ENCODE peak calls at places on chromosome 3, in six cellular contexts. One of them, this sample, is unnamed. For H3K36me3, the result is how much of the 10 kb centered on the place peaks cover.

GRCh38 chr3:24389108-24390090 is 105.3 kb downstream of the THRB start:
- DNase-seq in naive thymus-derived CD4-positive, alpha-beta T cell: no peak
- DNase-seq in small intestine: no peak
- DNase-seq in left lung: no peak
- DNase-seq in pancreas: no peak
- DNase-seq in mucosa of descending colon: no peak
- DNase-seq in this sample: no peak

GRCh38 chr3:46619845-46620778 is 7.8 kb downstream of the FAM240A start:
- DNase-seq in naive thymus-derived CD4-positive, alpha-beta T cell: no peak
- DNase-seq in small intestine: no peak
- DNase-seq in left lung: no peak
- DNase-seq in pancreas: no peak
- DNase-seq in mucosa of descending colon: no peak
- DNase-seq in this sample: no peak

GRCh38 chr3:42179110-42179725 is 86.8 kb downstream of the CCK start:
- DNase-seq in naive thymus-derived CD4-positive, alpha-beta T cell: no peak
- DNase-seq in small intestine: peak
- DNase-seq in left lung: no peak
- DNase-seq in pancreas: no peak
- DNase-seq in mucosa of descending colon: peak
- DNase-seq in this sample: no peak

GRCh38 chr3:158808697-158809096 is 6.8 kb downstream of the MFSD1 start:
- DNase-seq in naive thymus-derived CD4-positive, alpha-beta T cell: no peak
- DNase-seq in small intestine: no peak
- DNase-seq in left lung: no peak
- DNase-seq in pancreas: no peak
- DNase-seq in mucosa of descending colon: no peak
- DNase-seq in this sample: no peak

GRCh38 chr3:194262345-194263305 is 88.5 kb downstream of the CPN2 start:
- DNase-seq in naive thymus-derived CD4-positive, alpha-beta T cell: no peak
- DNase-seq in small intestine: no peak
- DNase-seq in left lung: no peak
- DNase-seq in pancreas: no peak
- DNase-seq in mucosa of descending colon: no peak
- DNase-seq in this sample: no peak

GRCh38 chr3:35965908-35966307 is 326.6 kb downstream of the ARPP21 start:
- DNase-seq in naive thymus-derived CD4-positive, alpha-beta T cell: no peak
- DNase-seq in small intestine: no peak
- DNase-seq in left lung: no peak
- DNase-seq in pancreas: no peak
- DNase-seq in mucosa of descending colon: no peak
- DNase-seq in this sample: no peak

GRCh38 chr3:166453472-166453871 is 616.2 kb upstream of the BCHE start:
- DNase-seq in naive thymus-derived CD4-positive, alpha-beta T cell: no peak
- DNase-seq in small intestine: no peak
- DNase-seq in left lung: no peak
- DNase-seq in pancreas: no peak
- DNase-seq in mucosa of descending colon: no peak
- DNase-seq in this sample: no peak

GRCh38 chr3:190326930-190327329 is 4.7 kb upstream of the CLDN1 start:
- DNase-seq in naive thymus-derived CD4-positive, alpha-beta T cell: no peak
- DNase-seq in small intestine: no peak
- DNase-seq in left lung: no peak
- DNase-seq in pancreas: peak
- DNase-seq in mucosa of descending colon: peak
- DNase-seq in this sample: no peak

GRCh38 chr3:73520931-73521461 is 103.7 kb downstream of the PDZRN3 start:
- DNase-seq in naive thymus-derived CD4-positive, alpha-beta T cell: no peak
- DNase-seq in small intestine: no peak
- DNase-seq in left lung: peak
- DNase-seq in pancreas: no peak
- DNase-seq in mucosa of descending colon: peak
- DNase-seq in this sample: no peak

GRCh38 chr3:153096611-153097200 is 65.3 kb upstream of the RAP2B start:
- DNase-seq in naive thymus-derived CD4-positive, alpha-beta T cell: no peak
- DNase-seq in small intestine: peak
- DNase-seq in left lung: no peak
- DNase-seq in pancreas: no peak
- DNase-seq in mucosa of descending colon: peak
- DNase-seq in this sample: no peak

GRCh38 chr3:168801792-168802191 is 706.1 kb upstream of the GOLIM4 start:
- DNase-seq in naive thymus-derived CD4-positive, alpha-beta T cell: no peak
- DNase-seq in small intestine: no peak
- DNase-seq in left lung: no peak
- DNase-seq in pancreas: no peak
- DNase-seq in mucosa of descending colon: no peak
- DNase-seq in this sample: no peak

GRCh38 chr3:80439490-80439889 is 671.7 kb upstream of the ROBO1 start:
- DNase-seq in naive thymus-derived CD4-positive, alpha-beta T cell: no peak
- DNase-seq in small intestine: no peak
- DNase-seq in left lung: no peak
- DNase-seq in pancreas: no peak
- DNase-seq in mucosa of descending colon: no peak
- DNase-seq in this sample: no peak

GRCh38 chr3:141412936-141413354 is 44.6 kb downstream of the ZBTB38 start:
- DNase-seq in naive thymus-derived CD4-positive, alpha-beta T cell: no peak
- DNase-seq in small intestine: no peak
- DNase-seq in left lung: peak
- DNase-seq in pancreas: peak
- DNase-seq in mucosa of descending colon: peak
- DNase-seq in this sample: peak

GRCh38 chr3:126146525-126147146 is 33.8 kb downstream of the ALDH1L1 start:
- DNase-seq in naive thymus-derived CD4-positive, alpha-beta T cell: no peak
- DNase-seq in small intestine: no peak
- DNase-seq in left lung: peak
- DNase-seq in pancreas: no peak
- DNase-seq in mucosa of descending colon: no peak
- DNase-seq in this sample: peak

GRCh38 chr3:124383051-124383450 is 347.2 kb upstream of the UMPS start:
- DNase-seq in naive thymus-derived CD4-positive, alpha-beta T cell: no peak
- DNase-seq in small intestine: no peak
- DNase-seq in left lung: no peak
- DNase-seq in pancreas: no peak
- DNase-seq in mucosa of descending colon: no peak
- DNase-seq in this sample: no peak

GRCh38 chr3:59498995-59499394 is 449.2 kb upstream of the CFAP20DC start:
- DNase-seq in naive thymus-derived CD4-positive, alpha-beta T cell: no peak
- DNase-seq in small intestine: no peak
- DNase-seq in left lung: no peak
- DNase-seq in pancreas: no peak
- DNase-seq in mucosa of descending colon: no peak
- DNase-seq in this sample: no peak

GRCh38 chr3:23017800-23018199 is 185.3 kb upstream of the UBE2E2 start:
- DNase-seq in naive thymus-derived CD4-positive, alpha-beta T cell: no peak
- DNase-seq in small intestine: no peak
- DNase-seq in left lung: no peak
- DNase-seq in pancreas: no peak
- DNase-seq in mucosa of descending colon: no peak
- DNase-seq in this sample: no peak

GRCh38 chr3:72303926-72304325 is 519.0 kb upstream of the PROK2 start:
- DNase-seq in naive thymus-derived CD4-positive, alpha-beta T cell: no peak
- DNase-seq in small intestine: no peak
- DNase-seq in left lung: no peak
- DNase-seq in pancreas: no peak
- DNase-seq in mucosa of descending colon: no peak
- DNase-seq in this sample: no peak

GRCh38 chr3:24128195-24129005 is 183.3 kb downstream of the NR1D2 start:
- DNase-seq in naive thymus-derived CD4-positive, alpha-beta T cell: no peak
- DNase-seq in small intestine: peak
- DNase-seq in left lung: no peak
- DNase-seq in pancreas: no peak
- DNase-seq in mucosa of descending colon: no peak
- DNase-seq in this sample: no peak

GRCh38 chr3:138867996-138868395 is 33.3 kb upstream of the PIK3CB start:
- DNase-seq in naive thymus-derived CD4-positive, alpha-beta T cell: no peak
- DNase-seq in small intestine: no peak
- DNase-seq in left lung: no peak
- DNase-seq in pancreas: no peak
- DNase-seq in mucosa of descending colon: no peak
- DNase-seq in this sample: no peak

GRCh38 chr3:38049358-38050126 is 10.5 kb downstream of the DLEC1 start:
- DNase-seq in naive thymus-derived CD4-positive, alpha-beta T cell: no peak
- DNase-seq in small intestine: no peak
- DNase-seq in left lung: no peak
- DNase-seq in pancreas: no peak
- DNase-seq in mucosa of descending colon: no peak
- DNase-seq in this sample: no peak

GRCh38 chr3:98778383-98778782 is 15.2 kb downstream of the ST3GAL6 start:
- DNase-seq in naive thymus-derived CD4-positive, alpha-beta T cell: no peak
- DNase-seq in small intestine: no peak
- DNase-seq in left lung: no peak
- DNase-seq in pancreas: no peak
- DNase-seq in mucosa of descending colon: no peak
- DNase-seq in this sample: no peak

GRCh38 chr3:146532406-146532805 is 12.0 kb downstream of the PLSCR1 start:
- DNase-seq in naive thymus-derived CD4-positive, alpha-beta T cell: no peak
- DNase-seq in small intestine: no peak
- DNase-seq in left lung: no peak
- DNase-seq in pancreas: no peak
- DNase-seq in mucosa of descending colon: no peak
- DNase-seq in this sample: no peak

GRCh38 chr3:146523536-146523935 is 20.9 kb downstream of the PLSCR1 start:
- DNase-seq in naive thymus-derived CD4-positive, alpha-beta T cell: no peak
- DNase-seq in small intestine: peak
- DNase-seq in left lung: no peak
- DNase-seq in pancreas: no peak
- DNase-seq in mucosa of descending colon: no peak
- DNase-seq in this sample: no peak

GRCh38 chr3:146524961-146525360 is 19.4 kb downstream of the PLSCR1 start:
- DNase-seq in naive thymus-derived CD4-positive, alpha-beta T cell: no peak
- DNase-seq in small intestine: no peak
- DNase-seq in left lung: no peak
- DNase-seq in pancreas: no peak
- DNase-seq in mucosa of descending colon: no peak
- DNase-seq in this sample: no peak

GRCh38 chr3:146530609-146531008 is 13.8 kb downstream of the PLSCR1 start:
- DNase-seq in naive thymus-derived CD4-positive, alpha-beta T cell: no peak
- DNase-seq in small intestine: no peak
- DNase-seq in left lung: no peak
- DNase-seq in pancreas: no peak
- DNase-seq in mucosa of descending colon: no peak
- DNase-seq in this sample: no peak

GRCh38 chr3:146528954-146529353 is 15.5 kb downstream of the PLSCR1 start:
- DNase-seq in naive thymus-derived CD4-positive, alpha-beta T cell: no peak
- DNase-seq in small intestine: no peak
- DNase-seq in left lung: no peak
- DNase-seq in pancreas: no peak
- DNase-seq in mucosa of descending colon: no peak
- DNase-seq in this sample: no peak
- H3K36me3 ChIP-seq in naive thymus-derived CD4-positive, alpha-beta T cell: under half
- H3K36me3 ChIP-seq in small intestine: under half
- H3K36me3 ChIP-seq in left lung: half or more
- H3K36me3 ChIP-seq in pancreas: under half
- H3K36me3 ChIP-seq in mucosa of descending colon: under half
- H3K36me3 ChIP-seq in this sample: under half

GRCh38 chr3:71028802-71029201 is 554.7 kb downstream of the FOXP1 start:
- DNase-seq in naive thymus-derived CD4-positive, alpha-beta T cell: no peak
- DNase-seq in small intestine: no peak
- DNase-seq in left lung: no peak
- DNase-seq in pancreas: no peak
- DNase-seq in mucosa of descending colon: no peak
- DNase-seq in this sample: no peak
- H3K36me3 ChIP-seq in naive thymus-derived CD4-positive, alpha-beta T cell: under half
- H3K36me3 ChIP-seq in small intestine: under half
- H3K36me3 ChIP-seq in left lung: under half
- H3K36me3 ChIP-seq in pancreas: under half
- H3K36me3 ChIP-seq in mucosa of descending colon: under half
- H3K36me3 ChIP-seq in this sample: under half

GRCh38 chr3:4819761-4820160 is 159.5 kb upstream of the BHLHE40 start:
- DNase-seq in naive thymus-derived CD4-positive, alpha-beta T cell: no peak
- DNase-seq in small intestine: no peak
- DNase-seq in left lung: no peak
- DNase-seq in pancreas: no peak
- DNase-seq in mucosa of descending colon: no peak
- DNase-seq in this sample: no peak
- H3K36me3 ChIP-seq in naive thymus-derived CD4-positive, alpha-beta T cell: under half
- H3K36me3 ChIP-seq in small intestine: under half
- H3K36me3 ChIP-seq in left lung: half or more
- H3K36me3 ChIP-seq in pancreas: under half
- H3K36me3 ChIP-seq in mucosa of descending colon: under half
- H3K36me3 ChIP-seq in this sample: under half

GRCh38 chr3:53187430-53187829 is 26.4 kb downstream of the PRKCD start:
- DNase-seq in naive thymus-derived CD4-positive, alpha-beta T cell: no peak
- DNase-seq in small intestine: no peak
- DNase-seq in left lung: no peak
- DNase-seq in pancreas: no peak
- DNase-seq in mucosa of descending colon: no peak
- DNase-seq in this sample: no peak
- H3K36me3 ChIP-seq in naive thymus-derived CD4-positive, alpha-beta T cell: under half
- H3K36me3 ChIP-seq in small intestine: under half
- H3K36me3 ChIP-seq in left lung: half or more
- H3K36me3 ChIP-seq in pancreas: under half
- H3K36me3 ChIP-seq in mucosa of descending colon: under half
- H3K36me3 ChIP-seq in this sample: under half